ENCODE peak calls at places on chromosomes 1 and 21, in nine cellular contexts. P, W, E, Z, M, N, K, Q and Y are unnamed samples.

GRCh38 chr1:1240822-1241587 is 5.5 kb downstream of the C1QTNF12 start:
- DNase-seq in P (no peak), W (no peak), E (no peak), Z (no peak), M (no peak), N (no peak), K (no peak), Q (no peak), Y (no peak)

GRCh38 chr1:156909671-156910070 is 10.8 kb upstream of the LRRC71 start:
- DNase-seq in P (no peak), W (no peak), E (no peak), Z (no peak), M (no peak), N (no peak), K (no peak), Q (no peak), Y (no peak)

GRCh38 chr1:233614743-233615521 is 1.0 kb downstream of the KCNK1 start:
- DNase-seq in P (no peak), W (peak; percentile 58), E (no peak), Z (peak; percentile 39), M (no peak), N (no peak), K (no peak), Q (no peak), Y (peak; percentile 26)

GRCh38 chr21:45356251-45356650 is 48.7 kb upstream of the COL18A1 start:
- DNase-seq in P (no peak), W (no peak), E (no peak), Z (no peak), M (no peak), N (no peak), K (no peak), Q (no peak), Y (no peak)

GRCh38 chr1:64493864-64494263 is 23.9 kb downstream of the CACHD1 start:
- DNase-seq in P (no peak), W (no peak), E (no peak), Z (no peak), M (no peak), N (no peak), K (no peak), Q (no peak), Y (no peak)

GRCh38 chr1:40870135-40870728 is 8.1 kb upstream of the CITED4 start:
- DNase-seq in P (no peak), W (no peak), E (peak; percentile 29), Z (no peak), M (peak; percentile 56), N (no peak), K (no peak), Q (peak; percentile 57), Y (no peak)

GRCh38 chr1:156493154-156493631 is 7.4 kb downstream of the MEF2D start:
- DNase-seq in P (no peak), W (no peak), E (no peak), Z (peak; percentile 84), M (no peak), N (no peak), K (no peak), Q (no peak), Y (peak; percentile 37)

GRCh38 chr1:77322061-77322900 is 40.5 kb downstream of the AK5 start:
- DNase-seq in P (peak; percentile 62), W (no peak), E (peak; percentile 89), Z (peak; percentile 16), M (peak; percentile 91), N (no peak), K (peak; percentile 49), Q (peak; percentile 94), Y (no peak)

GRCh38 chr1:207323425-207323976 is 2.0 kb downstream of the CD55 start:
- DNase-seq in P (no peak), W (no peak), E (no peak), Z (no peak), M (no peak), N (no peak), K (no peak), Q (no peak), Y (no peak)
- H3K4me3 ChIP-seq in P (no peak overlapping the region), W (peak overlapping the region; percentile 86), E (no peak overlapping the region), Z (no peak overlapping the region), M (no peak overlapping the region), N (peak overlapping the region; percentile 47), K (no peak overlapping the region), Q (no peak overlapping the region), Y (no peak overlapping the region)

GRCh38 chr1:160522136-160522535 is 919 bp downstream of the SLAMF6 start:
- DNase-seq in P (no peak), W (no peak), E (no peak), Z (no peak), M (no peak), N (no peak), K (no peak), Q (no peak), Y (no peak)

GRCh38 chr1:160520582-160520981 is 2.5 kb downstream of the SLAMF6 start:
- DNase-seq in P (no peak), W (no peak), E (no peak), Z (no peak), M (no peak), N (no peak), K (no peak), Q (no peak), Y (no peak)

GRCh38 chr1:160519542-160520435 is 3.3 kb downstream of the SLAMF6 start:
- DNase-seq in P (no peak), W (no peak), E (no peak), Z (no peak), M (no peak), N (no peak), K (peak; percentile 23), Q (no peak), Y (no peak)

GRCh38 chr1:160521554-160521953 is 1.5 kb downstream of the SLAMF6 start:
- DNase-seq in P (no peak), W (no peak), E (no peak), Z (no peak), M (no peak), N (no peak), K (no peak), Q (no peak), Y (no peak)

DNA sequence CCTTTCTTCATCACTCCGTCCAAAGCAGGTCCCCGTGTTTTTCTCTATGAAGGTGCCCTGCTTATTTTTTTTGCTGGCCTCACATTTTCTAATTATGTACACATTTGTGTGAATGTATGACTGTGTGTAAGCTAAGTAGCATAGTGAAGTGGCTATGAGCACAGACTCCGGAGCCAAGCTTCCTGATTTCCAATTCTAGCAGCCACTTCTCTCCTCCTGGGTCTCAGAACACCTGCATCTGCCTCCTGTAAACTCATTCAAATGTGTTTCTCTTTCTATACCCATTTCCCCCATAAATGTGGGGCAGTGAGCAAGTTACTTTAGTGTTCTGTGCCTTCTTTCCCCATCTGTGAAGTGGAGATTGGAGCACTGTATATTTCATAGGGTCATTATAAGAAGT is 2.1 kb downstream of the SLAMF6 start:
- DNase-seq in P (no peak), W (no peak), E (no peak), Z (no peak), M (no peak), N (no peak), K (no peak), Q (no peak), Y (no peak)
- H3K4me3 ChIP-seq in P (no peak overlapping the region), W (peak overlapping the region; percentile 33), E (no peak overlapping the region), Z (no peak overlapping the region), M (no peak overlapping the region), N (peak overlapping the region; percentile 91), K (no peak overlapping the region), Q (no peak overlapping the region), Y (no peak overlapping the region)

GRCh38 chr1:66758247-66758755 is 6.0 kb downstream of the DYNLT5 start:
- DNase-seq in P (no peak), W (no peak), E (no peak), Z (no peak), M (peak; percentile 31), N (no peak), K (no peak), Q (no peak), Y (no peak)

GRCh38 chr1:66764994-66765578 is 12.8 kb downstream of the DYNLT5 start:
- DNase-seq in P (peak; percentile 79), W (no peak), E (peak; percentile 67), Z (peak; percentile 34), M (peak; percentile 66), N (peak; percentile 49), K (peak; percentile 14), Q (peak; percentile 22), Y (peak; percentile 30)

GRCh38 chr1:66761273-66761672 is 9.0 kb downstream of the DYNLT5 start:
- DNase-seq in P (peak; percentile 51), W (no peak), E (no peak), Z (no peak), M (peak; percentile 23), N (no peak), K (no peak), Q (no peak), Y (no peak)

GRCh38 chr1:66757740-66758139 is 5.5 kb downstream of the DYNLT5 start:
- DNase-seq in P (no peak), W (no peak), E (no peak), Z (no peak), M (no peak), N (no peak), K (no peak), Q (no peak), Y (no peak)

GRCh38 chr1:66760506-66760905 is 8.2 kb downstream of the DYNLT5 start:
- DNase-seq in P (no peak), W (no peak), E (no peak), Z (no peak), M (no peak), N (no peak), K (no peak), Q (no peak), Y (no peak)
- H3K4me3 ChIP-seq in P (no peak overlapping the region), W (no peak overlapping the region), E (no peak overlapping the region), Z (no peak overlapping the region), M (no peak overlapping the region), N (no peak overlapping the region), K (no peak overlapping the region), Q (no peak overlapping the region), Y (no peak overlapping the region)

GRCh38 chr21:37047079-37047478 is 25.8 kb downstream of the PIGP start:
- DNase-seq in P (no peak), W (peak; percentile 67), E (no peak), Z (no peak), M (no peak), N (no peak), K (no peak), Q (no peak), Y (peak; percentile 82)

GRCh38 chr21:37044643-37045042 is 28.2 kb downstream of the PIGP start:
- DNase-seq in P (no peak), W (no peak), E (no peak), Z (no peak), M (no peak), N (no peak), K (no peak), Q (no peak), Y (no peak)

GRCh38 chr21:37043818-37044217 is 29.1 kb downstream of the PIGP start:
- DNase-seq in P (no peak), W (no peak), E (no peak), Z (no peak), M (no peak), N (no peak), K (no peak), Q (no peak), Y (no peak)

GRCh38 chr21:37045556-37045955 is 27.3 kb downstream of the PIGP start:
- DNase-seq in P (peak; percentile 62), W (no peak), E (no peak), Z (no peak), M (no peak), N (no peak), K (no peak), Q (no peak), Y (no peak)

DNA sequence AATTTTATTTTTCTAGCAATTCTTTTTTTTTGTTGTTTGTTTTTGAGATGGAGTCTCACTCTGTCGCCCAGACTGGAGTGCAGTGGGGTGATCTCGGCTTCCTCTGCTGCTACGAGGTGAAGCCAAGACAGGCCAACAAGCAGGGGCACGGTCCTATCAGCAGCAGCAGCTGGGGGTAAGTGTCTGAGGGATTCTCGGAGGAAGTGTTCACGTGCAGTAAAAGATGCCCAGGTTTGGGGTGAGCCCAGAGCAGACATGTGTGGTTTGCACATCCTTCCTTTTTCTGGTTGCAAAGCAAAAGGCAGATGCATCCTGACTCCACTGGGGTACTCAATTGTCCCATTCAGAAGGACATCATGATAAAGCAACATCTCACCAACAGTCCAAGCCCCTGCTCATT is 27.7 kb downstream of the PIGP start:
- DNase-seq in P (no peak), W (no peak), E (no peak), Z (no peak), M (no peak), N (no peak), K (no peak), Q (no peak), Y (no peak)
- H3K4me3 ChIP-seq in P (no peak overlapping the region), W (no peak overlapping the region), E (no peak overlapping the region), Z (no peak overlapping the region), M (no peak overlapping the region), N (no peak overlapping the region), K (no peak overlapping the region), Q (no peak overlapping the region), Y (no peak overlapping the region)